ENCODE peak calls at places on chromosomes 6 and 20, in four cellular contexts. H is ovary, G is Peyer's patch, U is vagina. F is an unnamed sample.

GRCh38 chr6:114467931-114468330 is 125.1 kb upstream of the HS3ST5 start:
- DNase-seq in G (no peak), H (no peak), U (no peak), F (no peak)

GRCh38 chr20:46573234-46573633 is 22.8 kb upstream of the OCSTAMP start:
- DNase-seq in U (no peak), G (no peak), H (no peak), F (no peak)

GRCh38 chr6:30879684-30880427 is 4.5 kb upstream of the DDR1 start:
- DNase-seq in U (no peak), G (peak), H (no peak), F (no peak)

GRCh38 chr6:147677647-147678046 is 169.2 kb downstream of the SAMD5 start:
- DNase-seq in U (no peak), G (no peak), H (no peak), F (no peak)

GRCh38 chr6:55176958-55177357 is 2.6 kb downstream of the HCRTR2 start:
- DNase-seq in H (no peak), U (no peak), G (no peak), F (no peak)

GRCh38 chr6:40722553-40723258 is 135.5 kb upstream of the LRFN2 start:
- DNase-seq in G (no peak), U (no peak), H (no peak), F (peak)

GRCh38 chr6:3887150-3887700 is 38.1 kb downstream of the FAM50B start:
- DNase-seq in G (no peak), H (no peak), U (no peak), F (peak)

GRCh38 chr20:17556842-17557674 is 12.8 kb upstream of the DSTN start:
- DNase-seq in G (peak), H (peak), U (no peak), F (peak)

GRCh38 chr6:15522427-15522826 is 140.4 kb downstream of the DTNBP1 start:
- DNase-seq in H (no peak), G (no peak), U (no peak), F (no peak)

GRCh38 chr20:38514947-38515346 is 42.3 kb downstream of the RALGAPB start:
- DNase-seq in U (no peak), H (no peak), G (no peak), F (no peak)

GRCh38 chr6:165404703-165405102 is 95.3 kb upstream of the C6orf118 start:
- DNase-seq in U (no peak), G (no peak), H (no peak), F (no peak)

GRCh38 chr6:111803804-111804203 is 69.4 kb downstream of the FYN start:
- DNase-seq in U (no peak), H (no peak), G (no peak), F (no peak)

GRCh38 chr20:63102720-63103375 is 96.1 kb upstream of the BHLHE23 start:
- DNase-seq in U (no peak), H (no peak), G (peak), F (peak)

GRCh38 chr6:19812512-19813119 is 24.6 kb upstream of the ID4 start:
- DNase-seq in G (no peak), U (no peak), H (no peak), F (no peak)

GRCh38 chr6:74870403-74870802 is 335.4 kb downstream of the COL12A1 start:
- DNase-seq in U (no peak), G (no peak), H (no peak), F (no peak)

GRCh38 chr6:2081155-2082138 is 164.0 kb downstream of the GMDS start:
- DNase-seq in U (no peak), H (no peak), G (no peak), F (no peak)

GRCh38 chr6:134176283-134176975 is 124.0 kb upstream of the SLC2A12 start:
- DNase-seq in U (no peak), H (peak), G (peak), F (peak)

GRCh38 chr6:142796571-142796970 is 148.4 kb downstream of the HIVEP2 start:
- DNase-seq in G (no peak), U (no peak), H (no peak), F (peak)

GRCh38 chr6:142797159-142797558 is 147.8 kb downstream of the HIVEP2 start:
- DNase-seq in G (no peak), H (no peak), U (no peak), F (no peak)

GRCh38 chr6:142794424-142794823 is 150.6 kb downstream of the HIVEP2 start:
- DNase-seq in G (no peak), H (no peak), U (no peak), F (no peak)

GRCh38 chr6:142800240-142800639 is 144.7 kb downstream of the HIVEP2 start:
- DNase-seq in H (no peak), G (no peak), U (no peak), F (no peak)

DNA sequence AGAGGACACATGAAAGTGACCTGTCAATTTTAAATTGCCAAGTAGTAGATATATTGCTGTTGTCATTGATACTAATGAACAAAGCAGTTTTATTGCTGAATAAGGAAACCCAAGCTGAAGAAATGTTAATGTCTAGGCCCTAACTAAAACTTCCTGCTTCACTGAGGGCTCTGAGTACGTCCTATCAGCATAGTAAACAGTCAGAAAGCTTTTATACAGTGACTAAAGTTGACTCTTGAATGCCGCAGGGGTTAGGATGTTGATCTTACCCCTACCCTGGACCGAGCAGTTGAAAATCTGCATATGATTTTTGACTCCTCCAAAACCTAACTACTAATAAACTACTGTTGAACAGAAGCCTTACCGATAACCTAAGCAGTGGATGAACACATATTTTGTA is 149.0 kb downstream of the HIVEP2 start:
- DNase-seq in G (no peak), H (no peak), U (no peak), F (no peak)
- TF ChIP-seq POLR2A in G (no peak), H (no peak), U (no peak), F (no peak)

GRCh38 chr6:36759177-36759757 is 61.6 kb downstream of the RAB44 start:
- DNase-seq in G (peak), H (peak), U (no peak), F (peak)

GRCh38 chr6:36756761-36757160 is 59.1 kb downstream of the RAB44 start:
- DNase-seq in U (no peak), G (no peak), H (no peak), F (no peak)

GRCh38 chr6:36757943-36758508 is 60.4 kb downstream of the RAB44 start:
- DNase-seq in U (no peak), H (no peak), G (no peak), F (no peak)

GRCh38 chr6:36757206-36757605 is 59.6 kb downstream of the RAB44 start:
- DNase-seq in H (no peak), U (no peak), G (no peak), F (no peak)

DNA sequence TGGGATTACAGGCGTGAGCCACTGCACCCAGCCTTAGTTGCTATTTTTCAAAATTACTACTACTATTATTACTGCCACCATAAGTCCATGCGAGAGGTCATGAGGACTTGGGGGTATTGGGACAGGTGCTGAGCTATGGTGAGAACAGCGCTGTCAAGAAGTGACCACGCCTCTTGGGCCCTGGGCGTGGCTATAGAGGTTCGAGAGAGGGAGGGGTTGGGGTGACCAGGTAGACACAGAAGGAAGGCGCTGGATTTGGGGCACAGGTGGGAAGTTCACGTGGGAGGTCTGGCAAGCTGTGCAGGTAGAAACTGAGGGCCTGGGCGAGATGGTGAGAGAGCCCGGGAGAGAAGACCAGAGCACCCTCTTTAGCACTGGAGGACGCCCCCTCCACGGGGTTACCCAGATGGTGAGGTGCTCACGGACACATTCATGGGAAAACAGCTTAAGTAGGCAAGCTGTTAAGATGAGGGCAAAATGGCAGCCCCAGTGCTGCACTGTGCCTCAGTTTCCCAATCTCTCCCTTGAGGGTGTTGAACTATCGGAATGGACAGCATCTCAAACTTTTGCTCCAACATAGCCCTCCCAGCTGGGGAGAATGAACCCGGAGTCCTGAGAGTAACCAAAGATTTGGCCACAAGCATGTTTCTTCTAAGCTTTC is 61.0 kb downstream of the RAB44 start:
- DNase-seq in G (no peak), H (no peak), U (no peak), F (no peak)
- H3K4me3 ChIP-seq in G (no peak), H (no peak), U (no peak), F (no peak)

GRCh38 chr20:43432498-43432897 is 25.2 kb upstream of the SRSF6 start:
- DNase-seq in H (no peak), G (no peak), U (no peak), F (no peak)
- TF ChIP-seq CTCF in H (no peak), G (no peak), U (no peak), F (no peak)

GRCh38 chr6:24458937-24459336 is 30.4 kb downstream of the GPLD1 start:
- DNase-seq in U (no peak), G (no peak), H (no peak), F (no peak)
- TF ChIP-seq POLR2A in U (no peak), G (no peak), H (no peak), F (no peak)

F was measured in lower leg skin.